ENCODE peak calls at places on chromosomes 13 and 19, in ten cellular contexts. One of them, this sample, is unnamed.

GRCh38 chr19:47176627-47177090 is 46.0 kb downstream of the SAE1 start:
- DNase-seq in NCI-H1930: no peak
- DNase-seq in astrocyte of the spinal cord: peak; percentile 96
- DNase-seq in stimulated activated effector memory CD8-positive, alpha-beta T cell treated with anti-CD3 and anti-CD28 coated beads, Interleukin-12 subunit alpha, Interleukin-12 subunit beta, amount 100 ng/mL, for 72 hours: no peak
- DNase-seq in NB4: peak; percentile 66
- DNase-seq in cardiac muscle cell: peak; percentile 90
- DNase-seq in NCI-H69: no peak
- DNase-seq in nephron progenitor cell: no peak
- DNase-seq in mucosa of gallbladder: no peak
- DNase-seq in kidney glomerular epithelial cell: no peak
- DNase-seq in this sample: no peak

GRCh38 chr13:79724348-79725103 is 243.6 kb downstream of the NDFIP2 start:
- DNase-seq in NCI-H1930: no peak
- DNase-seq in astrocyte of the spinal cord: peak; percentile 35
- DNase-seq in stimulated activated effector memory CD8-positive, alpha-beta T cell treated with anti-CD3 and anti-CD28 coated beads, Interleukin-12 subunit alpha, Interleukin-12 subunit beta, amount 100 ng/mL, for 72 hours: no peak
- DNase-seq in NB4: no peak
- DNase-seq in cardiac muscle cell: no peak
- DNase-seq in NCI-H69: no peak
- DNase-seq in nephron progenitor cell: no peak
- DNase-seq in mucosa of gallbladder: no peak
- DNase-seq in kidney glomerular epithelial cell: peak; percentile 74
- DNase-seq in this sample: no peak

GRCh38 chr19:44623080-44623479 is 9.7 kb downstream of the IGSF23 start:
- DNase-seq in NCI-H1930: no peak
- DNase-seq in astrocyte of the spinal cord: peak; percentile 31
- DNase-seq in stimulated activated effector memory CD8-positive, alpha-beta T cell treated with anti-CD3 and anti-CD28 coated beads, Interleukin-12 subunit alpha, Interleukin-12 subunit beta, amount 100 ng/mL, for 72 hours: no peak
- DNase-seq in NB4: peak; percentile 65
- DNase-seq in cardiac muscle cell: peak; percentile 53
- DNase-seq in NCI-H69: no peak
- DNase-seq in nephron progenitor cell: no peak
- DNase-seq in mucosa of gallbladder: no peak
- DNase-seq in kidney glomerular epithelial cell: no peak
- DNase-seq in this sample: no peak

GRCh38 chr19:46082728-46083050 is 41.8 kb downstream of the IGFL3 start:
- DNase-seq in NCI-H1930: no peak
- DNase-seq in astrocyte of the spinal cord: peak; percentile 35
- DNase-seq in stimulated activated effector memory CD8-positive, alpha-beta T cell treated with anti-CD3 and anti-CD28 coated beads, Interleukin-12 subunit alpha, Interleukin-12 subunit beta, amount 100 ng/mL, for 72 hours: no peak
- DNase-seq in NB4: no peak
- DNase-seq in cardiac muscle cell: no peak
- DNase-seq in NCI-H69: no peak
- DNase-seq in nephron progenitor cell: no peak
- DNase-seq in mucosa of gallbladder: no peak
- DNase-seq in kidney glomerular epithelial cell: peak; percentile 6
- DNase-seq in this sample: no peak

GRCh38 chr19:2072757-2073551 is 21.9 kb upstream of the MKNK2 start:
- DNase-seq in NCI-H1930: no peak
- DNase-seq in astrocyte of the spinal cord: no peak
- DNase-seq in stimulated activated effector memory CD8-positive, alpha-beta T cell treated with anti-CD3 and anti-CD28 coated beads, Interleukin-12 subunit alpha, Interleukin-12 subunit beta, amount 100 ng/mL, for 72 hours: no peak
- DNase-seq in NB4: no peak
- DNase-seq in cardiac muscle cell: no peak
- DNase-seq in NCI-H69: no peak
- DNase-seq in nephron progenitor cell: no peak
- DNase-seq in mucosa of gallbladder: no peak
- DNase-seq in kidney glomerular epithelial cell: no peak
- DNase-seq in this sample: no peak

GRCh38 chr13:60645552-60646138 is 248.6 kb downstream of the TDRD3 start:
- DNase-seq in NCI-H1930: no peak
- DNase-seq in astrocyte of the spinal cord: no peak
- DNase-seq in stimulated activated effector memory CD8-positive, alpha-beta T cell treated with anti-CD3 and anti-CD28 coated beads, Interleukin-12 subunit alpha, Interleukin-12 subunit beta, amount 100 ng/mL, for 72 hours: no peak
- DNase-seq in NB4: peak; percentile 9
- DNase-seq in cardiac muscle cell: no peak
- DNase-seq in NCI-H69: peak; percentile 46
- DNase-seq in nephron progenitor cell: no peak
- DNase-seq in mucosa of gallbladder: no peak
- DNase-seq in kidney glomerular epithelial cell: peak; percentile 84
- DNase-seq in this sample: no peak

GRCh38 chr19:12891553-12892021 is 627 bp downstream of the GCDH start:
- DNase-seq in NCI-H1930: no peak
- DNase-seq in astrocyte of the spinal cord: no peak
- DNase-seq in stimulated activated effector memory CD8-positive, alpha-beta T cell treated with anti-CD3 and anti-CD28 coated beads, Interleukin-12 subunit alpha, Interleukin-12 subunit beta, amount 100 ng/mL, for 72 hours: no peak
- DNase-seq in NB4: no peak
- DNase-seq in cardiac muscle cell: no peak
- DNase-seq in NCI-H69: peak; percentile 33
- DNase-seq in nephron progenitor cell: peak; percentile 48
- DNase-seq in mucosa of gallbladder: no peak
- DNase-seq in kidney glomerular epithelial cell: no peak
- DNase-seq in this sample: no peak

GRCh38 chr19:15640904-15641597 is 354 bp downstream of the CYP4F3 start:
- DNase-seq in NCI-H1930: no peak
- DNase-seq in astrocyte of the spinal cord: no peak
- DNase-seq in stimulated activated effector memory CD8-positive, alpha-beta T cell treated with anti-CD3 and anti-CD28 coated beads, Interleukin-12 subunit alpha, Interleukin-12 subunit beta, amount 100 ng/mL, for 72 hours: no peak
- DNase-seq in NB4: peak; percentile 17
- DNase-seq in cardiac muscle cell: no peak
- DNase-seq in NCI-H69: no peak
- DNase-seq in nephron progenitor cell: no peak
- DNase-seq in mucosa of gallbladder: peak; percentile 75
- DNase-seq in kidney glomerular epithelial cell: no peak
- DNase-seq in this sample: no peak

GRCh38 chr13:77457989-77458388 is 77.5 kb upstream of the SCEL start:
- DNase-seq in NCI-H1930: no peak
- DNase-seq in astrocyte of the spinal cord: no peak
- DNase-seq in stimulated activated effector memory CD8-positive, alpha-beta T cell treated with anti-CD3 and anti-CD28 coated beads, Interleukin-12 subunit alpha, Interleukin-12 subunit beta, amount 100 ng/mL, for 72 hours: no peak
- DNase-seq in NB4: no peak
- DNase-seq in cardiac muscle cell: no peak
- DNase-seq in NCI-H69: peak; percentile 50
- DNase-seq in nephron progenitor cell: no peak
- DNase-seq in mucosa of gallbladder: no peak
- DNase-seq in kidney glomerular epithelial cell: no peak
- DNase-seq in this sample: no peak

GRCh38 chr13:20219585-20219984 is 12.5 kb downstream of the GJB6 start:
- DNase-seq in NCI-H1930: no peak
- DNase-seq in astrocyte of the spinal cord: no peak
- DNase-seq in stimulated activated effector memory CD8-positive, alpha-beta T cell treated with anti-CD3 and anti-CD28 coated beads, Interleukin-12 subunit alpha, Interleukin-12 subunit beta, amount 100 ng/mL, for 72 hours: no peak
- DNase-seq in NB4: peak; percentile 27
- DNase-seq in cardiac muscle cell: no peak
- DNase-seq in NCI-H69: no peak
- DNase-seq in nephron progenitor cell: no peak
- DNase-seq in mucosa of gallbladder: no peak
- DNase-seq in kidney glomerular epithelial cell: no peak
- DNase-seq in this sample: no peak

GRCh38 chr19:51599084-51599483 is 28.0 kb downstream of the ZNF175 start:
- DNase-seq in NCI-H1930: no peak
- DNase-seq in astrocyte of the spinal cord: no peak
- DNase-seq in stimulated activated effector memory CD8-positive, alpha-beta T cell treated with anti-CD3 and anti-CD28 coated beads, Interleukin-12 subunit alpha, Interleukin-12 subunit beta, amount 100 ng/mL, for 72 hours: no peak
- DNase-seq in NB4: no peak
- DNase-seq in cardiac muscle cell: no peak
- DNase-seq in NCI-H69: no peak
- DNase-seq in nephron progenitor cell: no peak
- DNase-seq in mucosa of gallbladder: no peak
- DNase-seq in kidney glomerular epithelial cell: no peak
- DNase-seq in this sample: no peak

GRCh38 chr19:4014541-4015491 is 7.3 kb downstream of the PIAS4 start:
- DNase-seq in NCI-H1930: no peak
- DNase-seq in astrocyte of the spinal cord: no peak
- DNase-seq in stimulated activated effector memory CD8-positive, alpha-beta T cell treated with anti-CD3 and anti-CD28 coated beads, Interleukin-12 subunit alpha, Interleukin-12 subunit beta, amount 100 ng/mL, for 72 hours: no peak
- DNase-seq in NB4: no peak
- DNase-seq in cardiac muscle cell: no peak
- DNase-seq in NCI-H69: no peak
- DNase-seq in nephron progenitor cell: peak; percentile 62
- DNase-seq in mucosa of gallbladder: no peak
- DNase-seq in kidney glomerular epithelial cell: no peak
- DNase-seq in this sample: no peak

GRCh38 chr13:79385694-79386093 is 20.4 kb downstream of the RBM26 start:
- DNase-seq in NCI-H1930: no peak
- DNase-seq in astrocyte of the spinal cord: no peak
- DNase-seq in stimulated activated effector memory CD8-positive, alpha-beta T cell treated with anti-CD3 and anti-CD28 coated beads, Interleukin-12 subunit alpha, Interleukin-12 subunit beta, amount 100 ng/mL, for 72 hours: no peak
- DNase-seq in NB4: peak; percentile 83
- DNase-seq in cardiac muscle cell: no peak
- DNase-seq in NCI-H69: peak; percentile 4
- DNase-seq in nephron progenitor cell: no peak
- DNase-seq in mucosa of gallbladder: no peak
- DNase-seq in kidney glomerular epithelial cell: no peak
- DNase-seq in this sample: no peak

GRCh38 chr19:3788991-3789778 is 3.0 kb upstream of the MATK start:
- DNase-seq in NCI-H1930: no peak
- DNase-seq in astrocyte of the spinal cord: no peak
- DNase-seq in stimulated activated effector memory CD8-positive, alpha-beta T cell treated with anti-CD3 and anti-CD28 coated beads, Interleukin-12 subunit alpha, Interleukin-12 subunit beta, amount 100 ng/mL, for 72 hours: no peak
- DNase-seq in NB4: no peak
- DNase-seq in cardiac muscle cell: no peak
- DNase-seq in NCI-H69: no peak
- DNase-seq in nephron progenitor cell: no peak
- DNase-seq in mucosa of gallbladder: no peak
- DNase-seq in kidney glomerular epithelial cell: no peak
- DNase-seq in this sample: no peak

GRCh38 chr19:18119243-18120105 is 21.9 kb downstream of the MAST3 start:
- DNase-seq in NCI-H1930: no peak
- DNase-seq in astrocyte of the spinal cord: no peak
- DNase-seq in stimulated activated effector memory CD8-positive, alpha-beta T cell treated with anti-CD3 and anti-CD28 coated beads, Interleukin-12 subunit alpha, Interleukin-12 subunit beta, amount 100 ng/mL, for 72 hours: no peak
- DNase-seq in NB4: no peak
- DNase-seq in cardiac muscle cell: no peak
- DNase-seq in NCI-H69: no peak
- DNase-seq in nephron progenitor cell: no peak
- DNase-seq in mucosa of gallbladder: no peak
- DNase-seq in kidney glomerular epithelial cell: no peak
- DNase-seq in this sample: no peak

GRCh38 chr19:44644391-44645016 is 794 bp downstream of the PVR start:
- DNase-seq in NCI-H1930: peak; percentile 42
- DNase-seq in astrocyte of the spinal cord: peak; percentile 48
- DNase-seq in stimulated activated effector memory CD8-positive, alpha-beta T cell treated with anti-CD3 and anti-CD28 coated beads, Interleukin-12 subunit alpha, Interleukin-12 subunit beta, amount 100 ng/mL, for 72 hours: no peak
- DNase-seq in NB4: peak; percentile 45
- DNase-seq in cardiac muscle cell: no peak
- DNase-seq in NCI-H69: peak; percentile 82
- DNase-seq in nephron progenitor cell: peak; percentile 41
- DNase-seq in mucosa of gallbladder: no peak
- DNase-seq in kidney glomerular epithelial cell: peak; percentile 65
- DNase-seq in this sample: peak; percentile 59

GRCh38 chr19:16463991-16464575 is 7.7 kb downstream of the EPS15L1 start:
- DNase-seq in NCI-H1930: no peak
- DNase-seq in astrocyte of the spinal cord: peak; percentile 38
- DNase-seq in stimulated activated effector memory CD8-positive, alpha-beta T cell treated with anti-CD3 and anti-CD28 coated beads, Interleukin-12 subunit alpha, Interleukin-12 subunit beta, amount 100 ng/mL, for 72 hours: no peak
- DNase-seq in NB4: no peak
- DNase-seq in cardiac muscle cell: peak; percentile 29
- DNase-seq in NCI-H69: no peak
- DNase-seq in nephron progenitor cell: no peak
- DNase-seq in mucosa of gallbladder: no peak
- DNase-seq in kidney glomerular epithelial cell: no peak
- DNase-seq in this sample: no peak

GRCh38 chr13:113554333-113554700 is 30.2 kb upstream of the TFDP1 start:
- DNase-seq in NCI-H1930: no peak
- DNase-seq in astrocyte of the spinal cord: no peak
- DNase-seq in stimulated activated effector memory CD8-positive, alpha-beta T cell treated with anti-CD3 and anti-CD28 coated beads, Interleukin-12 subunit alpha, Interleukin-12 subunit beta, amount 100 ng/mL, for 72 hours: no peak
- DNase-seq in NB4: no peak
- DNase-seq in cardiac muscle cell: no peak
- DNase-seq in NCI-H69: no peak
- DNase-seq in nephron progenitor cell: no peak
- DNase-seq in mucosa of gallbladder: no peak
- DNase-seq in kidney glomerular epithelial cell: no peak
- DNase-seq in this sample: no peak

GRCh38 chr13:50787316-50788195 is 55.9 kb downstream of the DLEU7 start:
- DNase-seq in NCI-H1930: no peak
- DNase-seq in astrocyte of the spinal cord: no peak
- DNase-seq in stimulated activated effector memory CD8-positive, alpha-beta T cell treated with anti-CD3 and anti-CD28 coated beads, Interleukin-12 subunit alpha, Interleukin-12 subunit beta, amount 100 ng/mL, for 72 hours: no peak
- DNase-seq in NB4: no peak
- DNase-seq in cardiac muscle cell: no peak
- DNase-seq in NCI-H69: peak; percentile 52
- DNase-seq in nephron progenitor cell: no peak
- DNase-seq in mucosa of gallbladder: no peak
- DNase-seq in kidney glomerular epithelial cell: no peak
- DNase-seq in this sample: peak; percentile 30

GRCh38 chr13:23268441-23268840 is 87.7 kb downstream of the SGCG start:
- DNase-seq in NCI-H1930: no peak
- DNase-seq in astrocyte of the spinal cord: no peak
- DNase-seq in stimulated activated effector memory CD8-positive, alpha-beta T cell treated with anti-CD3 and anti-CD28 coated beads, Interleukin-12 subunit alpha, Interleukin-12 subunit beta, amount 100 ng/mL, for 72 hours: peak; percentile 3
- DNase-seq in NB4: no peak
- DNase-seq in cardiac muscle cell: no peak
- DNase-seq in NCI-H69: no peak
- DNase-seq in nephron progenitor cell: no peak
- DNase-seq in mucosa of gallbladder: no peak
- DNase-seq in kidney glomerular epithelial cell: no peak
- DNase-seq in this sample: no peak

GRCh38 chr19:10421981-10422461 is 1.7 kb downstream of the PDE4A start:
- DNase-seq in NCI-H1930: no peak
- DNase-seq in astrocyte of the spinal cord: no peak
- DNase-seq in stimulated activated effector memory CD8-positive, alpha-beta T cell treated with anti-CD3 and anti-CD28 coated beads, Interleukin-12 subunit alpha, Interleukin-12 subunit beta, amount 100 ng/mL, for 72 hours: no peak
- DNase-seq in NB4: peak; percentile 77
- DNase-seq in cardiac muscle cell: no peak
- DNase-seq in NCI-H69: peak; percentile 27
- DNase-seq in nephron progenitor cell: no peak
- DNase-seq in mucosa of gallbladder: no peak
- DNase-seq in kidney glomerular epithelial cell: no peak
- DNase-seq in this sample: no peak

GRCh38 chr13:93169980-93170379 is 56.6 kb upstream of the GPC6 start:
- DNase-seq in NCI-H1930: no peak
- DNase-seq in astrocyte of the spinal cord: peak; percentile 90
- DNase-seq in stimulated activated effector memory CD8-positive, alpha-beta T cell treated with anti-CD3 and anti-CD28 coated beads, Interleukin-12 subunit alpha, Interleukin-12 subunit beta, amount 100 ng/mL, for 72 hours: no peak
- DNase-seq in NB4: no peak
- DNase-seq in cardiac muscle cell: peak; percentile 53
- DNase-seq in NCI-H69: no peak
- DNase-seq in nephron progenitor cell: no peak
- DNase-seq in mucosa of gallbladder: no peak
- DNase-seq in kidney glomerular epithelial cell: peak; percentile 74
- DNase-seq in this sample: no peak

GRCh38 chr19:51676566-51677083 is 16.5 kb upstream of the SPACA6 start:
- DNase-seq in NCI-H1930: no peak
- DNase-seq in astrocyte of the spinal cord: no peak
- DNase-seq in stimulated activated effector memory CD8-positive, alpha-beta T cell treated with anti-CD3 and anti-CD28 coated beads, Interleukin-12 subunit alpha, Interleukin-12 subunit beta, amount 100 ng/mL, for 72 hours: no peak
- DNase-seq in NB4: no peak
- DNase-seq in cardiac muscle cell: no peak
- DNase-seq in NCI-H69: no peak
- DNase-seq in nephron progenitor cell: no peak
- DNase-seq in mucosa of gallbladder: no peak
- DNase-seq in kidney glomerular epithelial cell: no peak
- DNase-seq in this sample: no peak

GRCh38 chr19:1087813-1088418 is 7.3 kb downstream of the POLR2E start:
- DNase-seq in NCI-H1930: no peak
- DNase-seq in astrocyte of the spinal cord: no peak
- DNase-seq in stimulated activated effector memory CD8-positive, alpha-beta T cell treated with anti-CD3 and anti-CD28 coated beads, Interleukin-12 subunit alpha, Interleukin-12 subunit beta, amount 100 ng/mL, for 72 hours: no peak
- DNase-seq in NB4: peak; percentile 90
- DNase-seq in cardiac muscle cell: no peak
- DNase-seq in NCI-H69: no peak
- DNase-seq in nephron progenitor cell: no peak
- DNase-seq in mucosa of gallbladder: no peak
- DNase-seq in kidney glomerular epithelial cell: no peak
- DNase-seq in this sample: no peak

GRCh38 chr13:108944760-108945159 is 315.3 kb downstream of the MYO16 start:
- DNase-seq in NCI-H1930: no peak
- DNase-seq in astrocyte of the spinal cord: no peak
- DNase-seq in stimulated activated effector memory CD8-positive, alpha-beta T cell treated with anti-CD3 and anti-CD28 coated beads, Interleukin-12 subunit alpha, Interleukin-12 subunit beta, amount 100 ng/mL, for 72 hours: no peak
- DNase-seq in NB4: peak; percentile 56
- DNase-seq in cardiac muscle cell: peak; percentile 56
- DNase-seq in NCI-H69: no peak
- DNase-seq in nephron progenitor cell: no peak
- DNase-seq in mucosa of gallbladder: no peak
- DNase-seq in kidney glomerular epithelial cell: no peak
- DNase-seq in this sample: no peak

GRCh38 chr19:4534836-4535658 is at the start of gene PLIN5:
- DNase-seq in NCI-H1930: peak; percentile 20
- DNase-seq in astrocyte of the spinal cord: peak; percentile 19
- DNase-seq in stimulated activated effector memory CD8-positive, alpha-beta T cell treated with anti-CD3 and anti-CD28 coated beads, Interleukin-12 subunit alpha, Interleukin-12 subunit beta, amount 100 ng/mL, for 72 hours: no peak
- DNase-seq in NB4: no peak
- DNase-seq in cardiac muscle cell: peak; percentile 79
- DNase-seq in NCI-H69: peak; percentile 97
- DNase-seq in nephron progenitor cell: peak; percentile 95
- DNase-seq in mucosa of gallbladder: peak; percentile 64
- DNase-seq in kidney glomerular epithelial cell: no peak
- DNase-seq in this sample: peak; percentile 92

GRCh38 chr13:31846984-31847752 is 107.8 kb downstream of the RXFP2 start:
- DNase-seq in NCI-H1930: no peak
- DNase-seq in astrocyte of the spinal cord: no peak
- DNase-seq in stimulated activated effector memory CD8-positive, alpha-beta T cell treated with anti-CD3 and anti-CD28 coated beads, Interleukin-12 subunit alpha, Interleukin-12 subunit beta, amount 100 ng/mL, for 72 hours: no peak
- DNase-seq in NB4: no peak
- DNase-seq in cardiac muscle cell: peak; percentile 4
- DNase-seq in NCI-H69: peak; percentile 79
- DNase-seq in nephron progenitor cell: no peak
- DNase-seq in mucosa of gallbladder: no peak
- DNase-seq in kidney glomerular epithelial cell: no peak
- DNase-seq in this sample: no peak

GRCh38 chr13:21228738-21229137 is 52.3 kb downstream of the MRPL57 start:
- DNase-seq in NCI-H1930: no peak
- DNase-seq in astrocyte of the spinal cord: no peak
- DNase-seq in stimulated activated effector memory CD8-positive, alpha-beta T cell treated with anti-CD3 and anti-CD28 coated beads, Interleukin-12 subunit alpha, Interleukin-12 subunit beta, amount 100 ng/mL, for 72 hours: no peak
- DNase-seq in NB4: no peak
- DNase-seq in cardiac muscle cell: no peak
- DNase-seq in NCI-H69: no peak
- DNase-seq in nephron progenitor cell: no peak
- DNase-seq in mucosa of gallbladder: no peak
- DNase-seq in kidney glomerular epithelial cell: no peak
- DNase-seq in this sample: no peak

This sample was measured in NCI-H146.